ENCODE peak calls at places on chromosomes 4 and X, in six cellular contexts. One of them, this sample, is unnamed.

GRCh38 chr4:36737691-36738090 is 456.3 kb downstream of the DTHD1 start:
- DNase-seq in non-pigmented ciliary epithelial cell: no peak
- DNase-seq in activated CD4-positive, alpha-beta T cell treated with anti-CD3 and anti-CD28 coated beads, Interleukin-2, amount 50 U/mL, for 1 hour: no peak
- DNase-seq in cerebellum: no peak
- DNase-seq in caudate nucleus: no peak
- DNase-seq in stimulated activated CD4-positive, alpha-beta T cell treated with anti-CD3 and anti-CD28 coated beads, Interleukin-15, amount 100 ng/mL, for 24 hours: no peak
- DNase-seq in this sample: no peak

GRCh38 chrX:23332888-23333821 is 1.5 kb upstream of the PTCHD1 start:
- DNase-seq in non-pigmented ciliary epithelial cell: no peak
- DNase-seq in activated CD4-positive, alpha-beta T cell treated with anti-CD3 and anti-CD28 coated beads, Interleukin-2, amount 50 U/mL, for 1 hour: no peak
- DNase-seq in cerebellum: peak
- DNase-seq in caudate nucleus: peak
- DNase-seq in stimulated activated CD4-positive, alpha-beta T cell treated with anti-CD3 and anti-CD28 coated beads, Interleukin-15, amount 100 ng/mL, for 24 hours: no peak
- DNase-seq in this sample: no peak

GRCh38 chr4:3417448-3417847 is 24.3 kb upstream of the HGFAC start:
- DNase-seq in non-pigmented ciliary epithelial cell: no peak
- DNase-seq in activated CD4-positive, alpha-beta T cell treated with anti-CD3 and anti-CD28 coated beads, Interleukin-2, amount 50 U/mL, for 1 hour: no peak
- DNase-seq in cerebellum: no peak
- DNase-seq in caudate nucleus: no peak
- DNase-seq in stimulated activated CD4-positive, alpha-beta T cell treated with anti-CD3 and anti-CD28 coated beads, Interleukin-15, amount 100 ng/mL, for 24 hours: no peak
- DNase-seq in this sample: no peak

GRCh38 chr4:48228887-48229462 is 40.7 kb downstream of the TEC start:
- DNase-seq in non-pigmented ciliary epithelial cell: no peak
- DNase-seq in activated CD4-positive, alpha-beta T cell treated with anti-CD3 and anti-CD28 coated beads, Interleukin-2, amount 50 U/mL, for 1 hour: no peak
- DNase-seq in cerebellum: no peak
- DNase-seq in caudate nucleus: no peak
- DNase-seq in stimulated activated CD4-positive, alpha-beta T cell treated with anti-CD3 and anti-CD28 coated beads, Interleukin-15, amount 100 ng/mL, for 24 hours: no peak
- DNase-seq in this sample: no peak

GRCh38 chrX:26442340-26442739 is 226.4 kb downstream of the MAGEB5 start:
- DNase-seq in non-pigmented ciliary epithelial cell: no peak
- DNase-seq in activated CD4-positive, alpha-beta T cell treated with anti-CD3 and anti-CD28 coated beads, Interleukin-2, amount 50 U/mL, for 1 hour: no peak
- DNase-seq in cerebellum: peak
- DNase-seq in caudate nucleus: no peak
- DNase-seq in stimulated activated CD4-positive, alpha-beta T cell treated with anti-CD3 and anti-CD28 coated beads, Interleukin-15, amount 100 ng/mL, for 24 hours: no peak
- DNase-seq in this sample: no peak

GRCh38 chr4:115424852-115425251 is 311.4 kb upstream of the NDST4 start:
- DNase-seq in non-pigmented ciliary epithelial cell: no peak
- DNase-seq in activated CD4-positive, alpha-beta T cell treated with anti-CD3 and anti-CD28 coated beads, Interleukin-2, amount 50 U/mL, for 1 hour: no peak
- DNase-seq in cerebellum: no peak
- DNase-seq in caudate nucleus: no peak
- DNase-seq in stimulated activated CD4-positive, alpha-beta T cell treated with anti-CD3 and anti-CD28 coated beads, Interleukin-15, amount 100 ng/mL, for 24 hours: no peak
- DNase-seq in this sample: no peak

GRCh38 chrX:69876221-69876620 is 173.5 kb downstream of the AWAT2 start:
- DNase-seq in non-pigmented ciliary epithelial cell: no peak
- DNase-seq in activated CD4-positive, alpha-beta T cell treated with anti-CD3 and anti-CD28 coated beads, Interleukin-2, amount 50 U/mL, for 1 hour: no peak
- DNase-seq in cerebellum: no peak
- DNase-seq in caudate nucleus: no peak
- DNase-seq in stimulated activated CD4-positive, alpha-beta T cell treated with anti-CD3 and anti-CD28 coated beads, Interleukin-15, amount 100 ng/mL, for 24 hours: no peak
- DNase-seq in this sample: no peak

GRCh38 chr4:153205757-153206156 is 1.5 kb downstream of the TRIM2 start:
- DNase-seq in non-pigmented ciliary epithelial cell: no peak
- DNase-seq in activated CD4-positive, alpha-beta T cell treated with anti-CD3 and anti-CD28 coated beads, Interleukin-2, amount 50 U/mL, for 1 hour: no peak
- DNase-seq in cerebellum: no peak
- DNase-seq in caudate nucleus: no peak
- DNase-seq in stimulated activated CD4-positive, alpha-beta T cell treated with anti-CD3 and anti-CD28 coated beads, Interleukin-15, amount 100 ng/mL, for 24 hours: peak
- DNase-seq in this sample: no peak

GRCh38 chr4:17111959-17112659 is 213.7 kb upstream of the LDB2 start:
- DNase-seq in non-pigmented ciliary epithelial cell: no peak
- DNase-seq in activated CD4-positive, alpha-beta T cell treated with anti-CD3 and anti-CD28 coated beads, Interleukin-2, amount 50 U/mL, for 1 hour: no peak
- DNase-seq in cerebellum: no peak
- DNase-seq in caudate nucleus: no peak
- DNase-seq in stimulated activated CD4-positive, alpha-beta T cell treated with anti-CD3 and anti-CD28 coated beads, Interleukin-15, amount 100 ng/mL, for 24 hours: peak
- DNase-seq in this sample: no peak

GRCh38 chr4:147590249-147590920 is 26.8 kb upstream of the TMEM184C start:
- DNase-seq in non-pigmented ciliary epithelial cell: no peak
- DNase-seq in activated CD4-positive, alpha-beta T cell treated with anti-CD3 and anti-CD28 coated beads, Interleukin-2, amount 50 U/mL, for 1 hour: peak
- DNase-seq in cerebellum: peak
- DNase-seq in caudate nucleus: peak
- DNase-seq in stimulated activated CD4-positive, alpha-beta T cell treated with anti-CD3 and anti-CD28 coated beads, Interleukin-15, amount 100 ng/mL, for 24 hours: peak
- DNase-seq in this sample: peak

GRCh38 chr4:88823058-88823919 is 125.7 kb upstream of the NAP1L5 start:
- DNase-seq in non-pigmented ciliary epithelial cell: peak
- DNase-seq in activated CD4-positive, alpha-beta T cell treated with anti-CD3 and anti-CD28 coated beads, Interleukin-2, amount 50 U/mL, for 1 hour: peak
- DNase-seq in cerebellum: peak
- DNase-seq in caudate nucleus: peak
- DNase-seq in stimulated activated CD4-positive, alpha-beta T cell treated with anti-CD3 and anti-CD28 coated beads, Interleukin-15, amount 100 ng/mL, for 24 hours: peak
- DNase-seq in this sample: peak

GRCh38 chr4:131609039-131609438 is 1540.1 kb upstream of the PCDH10 start:
- DNase-seq in non-pigmented ciliary epithelial cell: no peak
- DNase-seq in activated CD4-positive, alpha-beta T cell treated with anti-CD3 and anti-CD28 coated beads, Interleukin-2, amount 50 U/mL, for 1 hour: no peak
- DNase-seq in cerebellum: no peak
- DNase-seq in caudate nucleus: no peak
- DNase-seq in stimulated activated CD4-positive, alpha-beta T cell treated with anti-CD3 and anti-CD28 coated beads, Interleukin-15, amount 100 ng/mL, for 24 hours: no peak
- DNase-seq in this sample: no peak

GRCh38 chr4:37490391-37491347 is 195.5 kb downstream of the RELL1 start:
- DNase-seq in non-pigmented ciliary epithelial cell: no peak
- DNase-seq in activated CD4-positive, alpha-beta T cell treated with anti-CD3 and anti-CD28 coated beads, Interleukin-2, amount 50 U/mL, for 1 hour: no peak
- DNase-seq in cerebellum: no peak
- DNase-seq in caudate nucleus: no peak
- DNase-seq in stimulated activated CD4-positive, alpha-beta T cell treated with anti-CD3 and anti-CD28 coated beads, Interleukin-15, amount 100 ng/mL, for 24 hours: no peak
- DNase-seq in this sample: no peak

GRCh38 chr4:23373269-23373668 is 516.6 kb downstream of the PPARGC1A start:
- DNase-seq in non-pigmented ciliary epithelial cell: peak
- DNase-seq in activated CD4-positive, alpha-beta T cell treated with anti-CD3 and anti-CD28 coated beads, Interleukin-2, amount 50 U/mL, for 1 hour: no peak
- DNase-seq in cerebellum: no peak
- DNase-seq in caudate nucleus: no peak
- DNase-seq in stimulated activated CD4-positive, alpha-beta T cell treated with anti-CD3 and anti-CD28 coated beads, Interleukin-15, amount 100 ng/mL, for 24 hours: peak
- DNase-seq in this sample: no peak

GRCh38 chrX:123184858-123185251 is 777 bp downstream of the GRIA3 start:
- DNase-seq in non-pigmented ciliary epithelial cell: no peak
- DNase-seq in activated CD4-positive, alpha-beta T cell treated with anti-CD3 and anti-CD28 coated beads, Interleukin-2, amount 50 U/mL, for 1 hour: no peak
- DNase-seq in cerebellum: no peak
- DNase-seq in caudate nucleus: peak
- DNase-seq in stimulated activated CD4-positive, alpha-beta T cell treated with anti-CD3 and anti-CD28 coated beads, Interleukin-15, amount 100 ng/mL, for 24 hours: no peak
- DNase-seq in this sample: no peak

GRCh38 chr4:105243446-105243845 is 96.8 kb downstream of the TET2 start:
- DNase-seq in non-pigmented ciliary epithelial cell: no peak
- DNase-seq in activated CD4-positive, alpha-beta T cell treated with anti-CD3 and anti-CD28 coated beads, Interleukin-2, amount 50 U/mL, for 1 hour: no peak
- DNase-seq in cerebellum: no peak
- DNase-seq in caudate nucleus: no peak
- DNase-seq in stimulated activated CD4-positive, alpha-beta T cell treated with anti-CD3 and anti-CD28 coated beads, Interleukin-15, amount 100 ng/mL, for 24 hours: no peak
- DNase-seq in this sample: no peak

GRCh38 chr4:57023104-57023503 is 44.4 kb downstream of the POLR2B start:
- DNase-seq in non-pigmented ciliary epithelial cell: peak
- DNase-seq in activated CD4-positive, alpha-beta T cell treated with anti-CD3 and anti-CD28 coated beads, Interleukin-2, amount 50 U/mL, for 1 hour: no peak
- DNase-seq in cerebellum: no peak
- DNase-seq in caudate nucleus: no peak
- DNase-seq in stimulated activated CD4-positive, alpha-beta T cell treated with anti-CD3 and anti-CD28 coated beads, Interleukin-15, amount 100 ng/mL, for 24 hours: no peak
- DNase-seq in this sample: no peak

GRCh38 chrX:38341442-38341841 is 11.0 kb upstream of the OTC start:
- DNase-seq in non-pigmented ciliary epithelial cell: no peak
- DNase-seq in activated CD4-positive, alpha-beta T cell treated with anti-CD3 and anti-CD28 coated beads, Interleukin-2, amount 50 U/mL, for 1 hour: no peak
- DNase-seq in cerebellum: no peak
- DNase-seq in caudate nucleus: no peak
- DNase-seq in stimulated activated CD4-positive, alpha-beta T cell treated with anti-CD3 and anti-CD28 coated beads, Interleukin-15, amount 100 ng/mL, for 24 hours: no peak
- DNase-seq in this sample: no peak

GRCh38 chr4:47704693-47705325 is 133.1 kb downstream of the CORIN start:
- DNase-seq in non-pigmented ciliary epithelial cell: no peak
- DNase-seq in activated CD4-positive, alpha-beta T cell treated with anti-CD3 and anti-CD28 coated beads, Interleukin-2, amount 50 U/mL, for 1 hour: no peak
- DNase-seq in cerebellum: no peak
- DNase-seq in caudate nucleus: no peak
- DNase-seq in stimulated activated CD4-positive, alpha-beta T cell treated with anti-CD3 and anti-CD28 coated beads, Interleukin-15, amount 100 ng/mL, for 24 hours: peak
- DNase-seq in this sample: no peak

GRCh38 chr4:15656038-15656470 is 897 bp upstream of the FBXL5 start:
- DNase-seq in non-pigmented ciliary epithelial cell: no peak
- DNase-seq in activated CD4-positive, alpha-beta T cell treated with anti-CD3 and anti-CD28 coated beads, Interleukin-2, amount 50 U/mL, for 1 hour: no peak
- DNase-seq in cerebellum: peak
- DNase-seq in caudate nucleus: no peak
- DNase-seq in stimulated activated CD4-positive, alpha-beta T cell treated with anti-CD3 and anti-CD28 coated beads, Interleukin-15, amount 100 ng/mL, for 24 hours: no peak
- DNase-seq in this sample: no peak

GRCh38 chr4:3436798-3437581 is 4.8 kb upstream of the HGFAC start:
- DNase-seq in non-pigmented ciliary epithelial cell: no peak
- DNase-seq in activated CD4-positive, alpha-beta T cell treated with anti-CD3 and anti-CD28 coated beads, Interleukin-2, amount 50 U/mL, for 1 hour: no peak
- DNase-seq in cerebellum: no peak
- DNase-seq in caudate nucleus: no peak
- DNase-seq in stimulated activated CD4-positive, alpha-beta T cell treated with anti-CD3 and anti-CD28 coated beads, Interleukin-15, amount 100 ng/mL, for 24 hours: peak
- DNase-seq in this sample: no peak

GRCh38 chrX:132023117-132023895 is at the start of gene STK26:
- DNase-seq in non-pigmented ciliary epithelial cell: no peak
- DNase-seq in activated CD4-positive, alpha-beta T cell treated with anti-CD3 and anti-CD28 coated beads, Interleukin-2, amount 50 U/mL, for 1 hour: peak
- DNase-seq in cerebellum: peak
- DNase-seq in caudate nucleus: peak
- DNase-seq in stimulated activated CD4-positive, alpha-beta T cell treated with anti-CD3 and anti-CD28 coated beads, Interleukin-15, amount 100 ng/mL, for 24 hours: peak
- DNase-seq in this sample: peak

GRCh38 chr4:86482851-86483490 is 111.1 kb upstream of the PTPN13 start:
- DNase-seq in non-pigmented ciliary epithelial cell: no peak
- DNase-seq in activated CD4-positive, alpha-beta T cell treated with anti-CD3 and anti-CD28 coated beads, Interleukin-2, amount 50 U/mL, for 1 hour: no peak
- DNase-seq in cerebellum: no peak
- DNase-seq in caudate nucleus: no peak
- DNase-seq in stimulated activated CD4-positive, alpha-beta T cell treated with anti-CD3 and anti-CD28 coated beads, Interleukin-15, amount 100 ng/mL, for 24 hours: no peak
- DNase-seq in this sample: no peak

GRCh38 chr4:147057631-147057980 is 111.9 kb upstream of the TTC29 start:
- DNase-seq in non-pigmented ciliary epithelial cell: no peak
- DNase-seq in activated CD4-positive, alpha-beta T cell treated with anti-CD3 and anti-CD28 coated beads, Interleukin-2, amount 50 U/mL, for 1 hour: no peak
- DNase-seq in cerebellum: no peak
- DNase-seq in caudate nucleus: no peak
- DNase-seq in stimulated activated CD4-positive, alpha-beta T cell treated with anti-CD3 and anti-CD28 coated beads, Interleukin-15, amount 100 ng/mL, for 24 hours: no peak
- DNase-seq in this sample: no peak

GRCh38 chr4:7872264-7872771 is 67.3 kb downstream of the AFAP1 start:
- DNase-seq in non-pigmented ciliary epithelial cell: peak
- DNase-seq in activated CD4-positive, alpha-beta T cell treated with anti-CD3 and anti-CD28 coated beads, Interleukin-2, amount 50 U/mL, for 1 hour: no peak
- DNase-seq in cerebellum: peak
- DNase-seq in caudate nucleus: no peak
- DNase-seq in stimulated activated CD4-positive, alpha-beta T cell treated with anti-CD3 and anti-CD28 coated beads, Interleukin-15, amount 100 ng/mL, for 24 hours: no peak
- DNase-seq in this sample: no peak

This sample was measured in progenitor cell of endocrine pancreas.